ENCODE peak calls at places on chromosomes 3 and 15, in seven cellular contexts. One of them, this sample, is unnamed.

GRCh38 chr3:48430359-48431101 is 644 bp upstream of the PLXNB1 start:
- DNase-seq in adrenal gland: no peak
- DNase-seq in thoracic aorta: no peak
- DNase-seq in small intestine: no peak
- DNase-seq in Peyer's patch: no peak
- DNase-seq in CD4-positive, CD25-positive, alpha-beta regulatory T cell: no peak
- DNase-seq in neuronal stem cell: no peak
- DNase-seq in this sample: no peak

GRCh38 chr3:43024183-43024865 is 45.2 kb downstream of the GASK1A start:
- DNase-seq in thoracic aorta: no peak
- DNase-seq in neuronal stem cell: no peak
- DNase-seq in small intestine: no peak
- DNase-seq in Peyer's patch: peak; percentile 44
- DNase-seq in adrenal gland: no peak
- DNase-seq in CD4-positive, CD25-positive, alpha-beta regulatory T cell: peak; percentile 70
- DNase-seq in this sample: no peak

GRCh38 chr3:28050895-28051294 is 190.5 kb upstream of the CMC1 start:
- DNase-seq in CD4-positive, CD25-positive, alpha-beta regulatory T cell: peak; percentile 6
- DNase-seq in thoracic aorta: no peak
- DNase-seq in neuronal stem cell: no peak
- DNase-seq in adrenal gland: no peak
- DNase-seq in small intestine: peak; percentile 92
- DNase-seq in Peyer's patch: no peak
- DNase-seq in this sample: no peak

GRCh38 chr3:126926684-126927404 is 56.1 kb upstream of the PLXNA1 start:
- DNase-seq in CD4-positive, CD25-positive, alpha-beta regulatory T cell: no peak
- DNase-seq in Peyer's patch: no peak
- DNase-seq in neuronal stem cell: no peak
- DNase-seq in thoracic aorta: peak; percentile 70
- DNase-seq in small intestine: no peak
- DNase-seq in adrenal gland: peak; percentile 75
- DNase-seq in this sample: peak; percentile 85

GRCh38 chr15:67372563-67372962 is 118.0 kb downstream of the IQCH start:
- DNase-seq in CD4-positive, CD25-positive, alpha-beta regulatory T cell: no peak
- DNase-seq in Peyer's patch: no peak
- DNase-seq in adrenal gland: no peak
- DNase-seq in small intestine: no peak
- DNase-seq in thoracic aorta: no peak
- DNase-seq in neuronal stem cell: no peak
- DNase-seq in this sample: no peak

GRCh38 chr15:48630245-48630644 is 15.3 kb downstream of the FBN1 start:
- DNase-seq in adrenal gland: no peak
- DNase-seq in small intestine: no peak
- DNase-seq in thoracic aorta: no peak
- DNase-seq in Peyer's patch: no peak
- DNase-seq in neuronal stem cell: no peak
- DNase-seq in CD4-positive, CD25-positive, alpha-beta regulatory T cell: no peak
- DNase-seq in this sample: no peak

GRCh38 chr15:60660290-60661051 is 181.5 kb upstream of the ICE2 start:
- DNase-seq in small intestine: no peak
- DNase-seq in CD4-positive, CD25-positive, alpha-beta regulatory T cell: no peak
- DNase-seq in neuronal stem cell: no peak
- DNase-seq in thoracic aorta: peak; percentile 6
- DNase-seq in Peyer's patch: no peak
- DNase-seq in adrenal gland: peak; percentile 74
- DNase-seq in this sample: no peak

GRCh38 chr15:80932989-80933388 is 56.6 kb downstream of the MESD start:
- DNase-seq in adrenal gland: peak; percentile 21
- DNase-seq in CD4-positive, CD25-positive, alpha-beta regulatory T cell: no peak
- DNase-seq in thoracic aorta: no peak
- DNase-seq in Peyer's patch: no peak
- DNase-seq in small intestine: no peak
- DNase-seq in neuronal stem cell: no peak
- DNase-seq in this sample: peak; percentile 85

GRCh38 chr15:52282418-52282817 is 13.2 kb downstream of the MYO5C start:
- DNase-seq in thoracic aorta: no peak
- DNase-seq in neuronal stem cell: no peak
- DNase-seq in small intestine: no peak
- DNase-seq in Peyer's patch: no peak
- DNase-seq in CD4-positive, CD25-positive, alpha-beta regulatory T cell: no peak
- DNase-seq in adrenal gland: no peak
- DNase-seq in this sample: no peak

GRCh38 chr3:141401584-141402475 is 33.5 kb downstream of the ZBTB38 start:
- DNase-seq in neuronal stem cell: no peak
- DNase-seq in thoracic aorta: no peak
- DNase-seq in adrenal gland: no peak
- DNase-seq in CD4-positive, CD25-positive, alpha-beta regulatory T cell: peak; percentile 53
- DNase-seq in small intestine: peak; percentile 48
- DNase-seq in Peyer's patch: peak; percentile 44
- DNase-seq in this sample: peak; percentile 88

GRCh38 chr15:68765602-68766368 is 54.9 kb downstream of the ANP32A start:
- DNase-seq in small intestine: no peak
- DNase-seq in CD4-positive, CD25-positive, alpha-beta regulatory T cell: no peak
- DNase-seq in Peyer's patch: no peak
- DNase-seq in adrenal gland: no peak
- DNase-seq in neuronal stem cell: no peak
- DNase-seq in thoracic aorta: no peak
- DNase-seq in this sample: no peak

GRCh38 chr3:107798381-107798780 is 275.6 kb downstream of the BBX start:
- DNase-seq in neuronal stem cell: no peak
- DNase-seq in CD4-positive, CD25-positive, alpha-beta regulatory T cell: no peak
- DNase-seq in thoracic aorta: no peak
- DNase-seq in small intestine: no peak
- DNase-seq in adrenal gland: no peak
- DNase-seq in Peyer's patch: no peak
- DNase-seq in this sample: no peak

GRCh38 chr15:48323294-48323693 is 7.9 kb upstream of the DUT start:
- DNase-seq in adrenal gland: no peak
- DNase-seq in Peyer's patch: no peak
- DNase-seq in thoracic aorta: no peak
- DNase-seq in CD4-positive, CD25-positive, alpha-beta regulatory T cell: no peak
- DNase-seq in neuronal stem cell: no peak
- DNase-seq in small intestine: no peak
- DNase-seq in this sample: no peak

GRCh38 chr3:32577621-32578556 is 7.2 kb upstream of the DYNC1LI1 start:
- DNase-seq in adrenal gland: no peak
- DNase-seq in neuronal stem cell: no peak
- DNase-seq in small intestine: no peak
- DNase-seq in thoracic aorta: no peak
- DNase-seq in CD4-positive, CD25-positive, alpha-beta regulatory T cell: no peak
- DNase-seq in Peyer's patch: peak; percentile 39
- DNase-seq in this sample: no peak

GRCh38 chr15:57045741-57046382 is 127.4 kb downstream of the TCF12 start:
- DNase-seq in neuronal stem cell: no peak
- DNase-seq in thoracic aorta: no peak
- DNase-seq in adrenal gland: no peak
- DNase-seq in CD4-positive, CD25-positive, alpha-beta regulatory T cell: no peak
- DNase-seq in small intestine: no peak
- DNase-seq in Peyer's patch: no peak
- DNase-seq in this sample: no peak

GRCh38 chr15:77015651-77016320 is 20.9 kb downstream of the PSTPIP1 start:
- DNase-seq in small intestine: no peak
- DNase-seq in neuronal stem cell: no peak
- DNase-seq in thoracic aorta: no peak
- DNase-seq in adrenal gland: no peak
- DNase-seq in Peyer's patch: no peak
- DNase-seq in CD4-positive, CD25-positive, alpha-beta regulatory T cell: no peak
- DNase-seq in this sample: peak; percentile 56

GRCh38 chr3:134965849-134966248 is 170.8 kb downstream of the EPHB1 start:
- DNase-seq in neuronal stem cell: no peak
- DNase-seq in CD4-positive, CD25-positive, alpha-beta regulatory T cell: no peak
- DNase-seq in small intestine: no peak
- DNase-seq in adrenal gland: no peak
- DNase-seq in thoracic aorta: no peak
- DNase-seq in Peyer's patch: no peak
- DNase-seq in this sample: no peak

GRCh38 chr15:80309769-80310384 is 57.9 kb upstream of the CTXND1 start:
- DNase-seq in CD4-positive, CD25-positive, alpha-beta regulatory T cell: no peak
- DNase-seq in thoracic aorta: no peak
- DNase-seq in small intestine: peak; percentile 10
- DNase-seq in Peyer's patch: no peak
- DNase-seq in neuronal stem cell: peak; percentile 30
- DNase-seq in adrenal gland: peak; percentile 46
- DNase-seq in this sample: no peak

GRCh38 chr3:86708908-86709307 is 282.0 kb downstream of the VGLL3 start:
- DNase-seq in CD4-positive, CD25-positive, alpha-beta regulatory T cell: no peak
- DNase-seq in neuronal stem cell: no peak
- DNase-seq in Peyer's patch: no peak
- DNase-seq in adrenal gland: no peak
- DNase-seq in small intestine: no peak
- DNase-seq in thoracic aorta: no peak
- DNase-seq in this sample: peak; percentile 15

GRCh38 chr15:62847900-62848489 is 194.6 kb upstream of the TPM1 start:
- DNase-seq in neuronal stem cell: peak; percentile 32
- DNase-seq in Peyer's patch: peak; percentile 26
- DNase-seq in CD4-positive, CD25-positive, alpha-beta regulatory T cell: no peak
- DNase-seq in small intestine: peak; percentile 61
- DNase-seq in adrenal gland: peak; percentile 76
- DNase-seq in thoracic aorta: no peak
- DNase-seq in this sample: peak; percentile 85

GRCh38 chr15:81113861-81114261 is 20.2 kb upstream of the CFAP161 start:
- DNase-seq in neuronal stem cell: no peak
- DNase-seq in small intestine: no peak
- DNase-seq in CD4-positive, CD25-positive, alpha-beta regulatory T cell: no peak
- DNase-seq in thoracic aorta: no peak
- DNase-seq in Peyer's patch: no peak
- DNase-seq in adrenal gland: no peak
- DNase-seq in this sample: no peak

GRCh38 chr3:149975919-149976318 is 5.2 kb upstream of the PFN2 start:
- DNase-seq in thoracic aorta: no peak
- DNase-seq in adrenal gland: no peak
- DNase-seq in neuronal stem cell: no peak
- DNase-seq in Peyer's patch: no peak
- DNase-seq in CD4-positive, CD25-positive, alpha-beta regulatory T cell: no peak
- DNase-seq in small intestine: no peak
- DNase-seq in this sample: no peak

GRCh38 chr3:175422744-175423143 is 563.6 kb downstream of the NAALADL2 start:
- DNase-seq in adrenal gland: no peak
- DNase-seq in Peyer's patch: no peak
- DNase-seq in neuronal stem cell: no peak
- DNase-seq in thoracic aorta: no peak
- DNase-seq in small intestine: no peak
- DNase-seq in CD4-positive, CD25-positive, alpha-beta regulatory T cell: no peak
- DNase-seq in this sample: no peak

GRCh38 chr15:83694030-83694429 is 40.1 kb downstream of the ADAMTSL3 start:
- DNase-seq in Peyer's patch: no peak
- DNase-seq in adrenal gland: no peak
- DNase-seq in CD4-positive, CD25-positive, alpha-beta regulatory T cell: no peak
- DNase-seq in thoracic aorta: no peak
- DNase-seq in small intestine: no peak
- DNase-seq in neuronal stem cell: no peak
- DNase-seq in this sample: no peak

GRCh38 chr15:99306694-99307338 is 55.5 kb downstream of the LRRC28 start:
- DNase-seq in adrenal gland: peak; percentile 32
- DNase-seq in small intestine: peak; percentile 25
- DNase-seq in Peyer's patch: no peak
- DNase-seq in thoracic aorta: no peak
- DNase-seq in neuronal stem cell: peak; percentile 48
- DNase-seq in CD4-positive, CD25-positive, alpha-beta regulatory T cell: no peak
- DNase-seq in this sample: no peak

GRCh38 chr3:14361068-14361677 is 41.2 kb upstream of the SLC6A6 start:
- DNase-seq in adrenal gland: no peak
- DNase-seq in neuronal stem cell: no peak
- DNase-seq in thoracic aorta: no peak
- DNase-seq in CD4-positive, CD25-positive, alpha-beta regulatory T cell: no peak
- DNase-seq in small intestine: no peak
- DNase-seq in Peyer's patch: no peak
- DNase-seq in this sample: no peak

GRCh38 chr3:174700736-174701135 is 158.4 kb upstream of the NAALADL2 start:
- DNase-seq in thoracic aorta: no peak
- DNase-seq in neuronal stem cell: peak; percentile 29
- DNase-seq in small intestine: no peak
- DNase-seq in adrenal gland: no peak
- DNase-seq in Peyer's patch: no peak
- DNase-seq in CD4-positive, CD25-positive, alpha-beta regulatory T cell: no peak
- DNase-seq in this sample: no peak

GRCh38 chr15:77582763-77583162 is 49.9 kb downstream of the LINGO1 start:
- DNase-seq in adrenal gland: no peak
- DNase-seq in thoracic aorta: no peak
- DNase-seq in CD4-positive, CD25-positive, alpha-beta regulatory T cell: no peak
- DNase-seq in neuronal stem cell: no peak
- DNase-seq in small intestine: no peak
- DNase-seq in Peyer's patch: no peak
- DNase-seq in this sample: no peak

GRCh38 chr3:98343647-98344507 is 9.8 kb upstream of the OR5K4 start:
- DNase-seq in adrenal gland: peak; percentile 40
- DNase-seq in neuronal stem cell: peak; percentile 63
- DNase-seq in small intestine: peak; percentile 44
- DNase-seq in thoracic aorta: no peak
- DNase-seq in Peyer's patch: no peak
- DNase-seq in CD4-positive, CD25-positive, alpha-beta regulatory T cell: peak; percentile 34
- DNase-seq in this sample: peak; percentile 21

GRCh38 chr3:183430325-183430957 is 2.0 kb upstream of the MCF2L2 start:
- DNase-seq in CD4-positive, CD25-positive, alpha-beta regulatory T cell: no peak
- DNase-seq in Peyer's patch: no peak
- DNase-seq in thoracic aorta: no peak
- DNase-seq in neuronal stem cell: no peak
- DNase-seq in small intestine: no peak
- DNase-seq in adrenal gland: no peak
- DNase-seq in this sample: no peak
- H3K27ac ChIP-seq in CD4-positive, CD25-positive, alpha-beta regulatory T cell: no peak overlapping the region
- H3K27ac ChIP-seq in Peyer's patch: no peak overlapping the region
- H3K27ac ChIP-seq in thoracic aorta: no peak overlapping the region
- H3K27ac ChIP-seq in neuronal stem cell: no peak overlapping the region
- H3K27ac ChIP-seq in small intestine: no peak overlapping the region
- H3K27ac ChIP-seq in adrenal gland: no peak overlapping the region
- H3K27ac ChIP-seq in this sample: no peak overlapping the region

GRCh38 chr3:168241156-168241555 is 145.4 kb upstream of the GOLIM4 start:
- DNase-seq in adrenal gland: no peak
- DNase-seq in thoracic aorta: no peak
- DNase-seq in small intestine: no peak
- DNase-seq in Peyer's patch: no peak
- DNase-seq in CD4-positive, CD25-positive, alpha-beta regulatory T cell: no peak
- DNase-seq in neuronal stem cell: no peak
- DNase-seq in this sample: no peak
- H3K4me3 ChIP-seq in adrenal gland: no peak overlapping the region
- H3K4me3 ChIP-seq in thoracic aorta: no peak overlapping the region
- H3K4me3 ChIP-seq in small intestine: no peak overlapping the region
- H3K4me3 ChIP-seq in Peyer's patch: no peak overlapping the region
- H3K4me3 ChIP-seq in CD4-positive, CD25-positive, alpha-beta regulatory T cell: no peak overlapping the region
- H3K4me3 ChIP-seq in neuronal stem cell: no peak overlapping the region
- H3K4me3 ChIP-seq in this sample: no peak overlapping the region

GRCh38 chr3:67142432-67142831 is 144.3 kb downstream of the KBTBD8 start:
- DNase-seq in CD4-positive, CD25-positive, alpha-beta regulatory T cell: no peak
- DNase-seq in small intestine: no peak
- DNase-seq in thoracic aorta: no peak
- DNase-seq in neuronal stem cell: no peak
- DNase-seq in adrenal gland: no peak
- DNase-seq in Peyer's patch: no peak
- DNase-seq in this sample: no peak
- H3K27ac ChIP-seq in CD4-positive, CD25-positive, alpha-beta regulatory T cell: no peak overlapping the region
- H3K27ac ChIP-seq in small intestine: no peak overlapping the region
- H3K27ac ChIP-seq in thoracic aorta: no peak overlapping the region
- H3K27ac ChIP-seq in neuronal stem cell: no peak overlapping the region
- H3K27ac ChIP-seq in adrenal gland: no peak overlapping the region
- H3K27ac ChIP-seq in Peyer's patch: no peak overlapping the region
- H3K27ac ChIP-seq in this sample: no peak overlapping the region

DNA sequence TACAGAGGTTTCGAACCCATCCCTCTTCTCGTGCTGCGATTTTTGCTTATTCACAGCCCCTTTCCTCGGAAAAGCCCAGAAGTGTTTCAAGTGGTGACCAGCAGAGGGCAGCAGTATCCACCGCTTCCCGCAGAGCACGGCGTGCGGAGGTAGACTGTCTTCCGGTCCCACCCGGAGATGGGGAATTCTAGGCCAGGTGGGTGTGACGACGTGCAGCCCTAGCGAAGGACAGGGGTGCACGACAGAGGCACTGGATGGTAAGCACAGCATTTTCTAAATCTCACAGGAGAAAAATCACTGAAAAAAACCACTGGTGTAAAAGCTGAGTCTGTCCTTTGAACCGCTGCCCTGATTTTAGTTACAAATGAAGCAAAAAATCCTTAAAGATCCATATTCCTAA is 7.4 kb upstream of the PSMD6 start:
- DNase-seq in Peyer's patch: peak; percentile 53
- DNase-seq in adrenal gland: peak; percentile 82
- DNase-seq in neuronal stem cell: peak; percentile 69
- DNase-seq in small intestine: peak; percentile 60
- DNase-seq in thoracic aorta: no peak
- DNase-seq in CD4-positive, CD25-positive, alpha-beta regulatory T cell: peak; percentile 64
- DNase-seq in this sample: peak; percentile 87
- H3K4me3 ChIP-seq in Peyer's patch: peak overlapping the region; percentile 56
- H3K4me3 ChIP-seq in adrenal gland: no peak overlapping the region
- H3K4me3 ChIP-seq in neuronal stem cell: no peak overlapping the region
- H3K4me3 ChIP-seq in small intestine: no peak overlapping the region
- H3K4me3 ChIP-seq in thoracic aorta: peak overlapping the region; percentile 61
- H3K4me3 ChIP-seq in CD4-positive, CD25-positive, alpha-beta regulatory T cell: peak overlapping the region; percentile 76
- H3K4me3 ChIP-seq in this sample: peak overlapping the region; percentile 34

This sample was measured in right cardiac atrium.